ENCODE peak calls at places on chromosomes 2 and 18, in eight cellular contexts. K is GM23248, D is neural progenitor cell, V is OCI-LY7, N is MM.1S, C is PC-3, X is HCT116, W is hepatocyte. G is an unnamed sample.

GRCh38 chr2:8623958-8624591 is 57.8 kb upstream of the ID2 start:
- DNase-seq in K (no peak), C (peak), N (no peak), X (no peak), W (no peak), D (no peak), V (no peak), G (no peak)

GRCh38 chr2:113407446-113408099 is 29.9 kb upstream of the ZNG1B start:
- DNase-seq in X (peak), V (peak), D (no peak), K (peak), W (peak), N (no peak), C (peak), G (peak)

GRCh38 chr2:46230115-46230571 is 67.1 kb upstream of the EPAS1 start:
- DNase-seq in K (no peak), V (no peak), C (no peak), X (no peak), D (no peak), N (no peak), W (peak), G (peak)

GRCh38 chr18:56019908-56020307 is 431.9 kb upstream of the TCF4 start:
- DNase-seq in N (no peak), X (no peak), D (no peak), W (no peak), K (no peak), C (no peak), V (no peak), G (no peak)

GRCh38 chr18:57175550-57175949 is 28.7 kb downstream of the BOD1L2 start:
- DNase-seq in N (no peak), C (no peak), X (no peak), V (no peak), D (no peak), K (peak), W (no peak), G (no peak)

GRCh38 chr2:152171733-152172132 is 3.8 kb downstream of the STAM2 start:
- DNase-seq in N (no peak), K (peak), D (no peak), C (peak), V (no peak), W (peak), X (no peak), G (no peak)

GRCh38 chr2:158619496-158619895 is 162.7 kb downstream of the PKP4 start:
- DNase-seq in N (peak), K (peak), W (peak), V (no peak), D (peak), X (no peak), C (peak), G (peak)

GRCh38 chr18:69758458-69758857 is 189.2 kb downstream of the CD226 start:
- DNase-seq in W (no peak), X (no peak), N (no peak), V (no peak), K (peak), C (peak), D (no peak), G (no peak)

GRCh38 chr2:158894078-158894477 is 74.4 kb upstream of the TANC1 start:
- DNase-seq in C (peak), K (peak), V (no peak), X (no peak), W (no peak), D (no peak), N (no peak), G (no peak)

GRCh38 chr2:151927501-151928221 is 99.4 kb upstream of the ARL5A start:
- DNase-seq in D (no peak), N (no peak), X (no peak), K (no peak), W (peak), V (no peak), C (no peak), G (peak)

GRCh38 chr2:85308951-85309555 is 18.7 kb downstream of the TGOLN2 start:
- DNase-seq in C (peak), V (no peak), K (peak), N (peak), D (no peak), X (no peak), W (no peak), G (no peak)

GRCh38 chr18:2914185-2914584 is 67.4 kb downstream of the EMILIN2 start:
- DNase-seq in C (no peak), K (no peak), D (no peak), W (no peak), X (no peak), N (no peak), V (no peak), G (no peak)

GRCh38 chr2:143482761-143483160 is 353.5 kb downstream of the ARHGAP15 start:
- DNase-seq in N (no peak), D (no peak), X (no peak), K (no peak), C (no peak), W (no peak), V (no peak), G (no peak)

GRCh38 chr2:444937-445884 is 157.3 kb upstream of the ALKAL2 start:
- DNase-seq in C (peak), N (no peak), V (no peak), D (no peak), K (no peak), W (no peak), X (no peak), G (no peak)

GRCh38 chr2:25473758-25474335 is 132.1 kb upstream of the DNMT3A start:
- DNase-seq in K (no peak), D (no peak), N (no peak), V (no peak), X (no peak), C (no peak), W (no peak), G (no peak)

GRCh38 chr2:68912732-68913131 is 40.0 kb downstream of the GKN2 start:
- DNase-seq in W (no peak), V (no peak), C (no peak), X (no peak), K (no peak), N (no peak), D (no peak), G (no peak)

GRCh38 chr2:240879105-240879504 is 10.5 kb downstream of the AGXT start:
- DNase-seq in C (no peak), W (no peak), D (no peak), K (no peak), V (no peak), X (no peak), N (no peak), G (no peak)

GRCh38 chr2:199596549-199596948 is 138.8 kb upstream of the SATB2 start:
- DNase-seq in W (no peak), D (peak), K (peak), C (peak), N (peak), X (peak), V (peak), G (peak)

GRCh38 chr2:3491716-3492474 is 27.4 kb downstream of the ADI1 start:
- DNase-seq in D (no peak), C (no peak), N (no peak), X (no peak), K (no peak), V (no peak), W (no peak), G (no peak)

GRCh38 chr2:128558895-128559532 is 240.3 kb upstream of the HS6ST1 start:
- DNase-seq in V (no peak), D (no peak), C (no peak), W (no peak), X (no peak), K (no peak), N (no peak), G (no peak)

GRCh38 chr2:55511508-55512124 is 7.9 kb upstream of the CFAP36 start:
- DNase-seq in W (peak), D (peak), X (peak), C (peak), K (peak), V (peak), N (no peak), G (peak)

GRCh38 chr2:213306320-213306942 is 22.2 kb downstream of the SPAG16 start:
- DNase-seq in C (no peak), X (no peak), K (peak), V (no peak), W (peak), N (no peak), D (no peak), G (no peak)
- TF ChIP-seq EZH2phosphoT487 in C (no peak), X (no peak), K (no peak), V (no peak), W (no peak), N (no peak), D (no peak), G (no peak)

DNA sequence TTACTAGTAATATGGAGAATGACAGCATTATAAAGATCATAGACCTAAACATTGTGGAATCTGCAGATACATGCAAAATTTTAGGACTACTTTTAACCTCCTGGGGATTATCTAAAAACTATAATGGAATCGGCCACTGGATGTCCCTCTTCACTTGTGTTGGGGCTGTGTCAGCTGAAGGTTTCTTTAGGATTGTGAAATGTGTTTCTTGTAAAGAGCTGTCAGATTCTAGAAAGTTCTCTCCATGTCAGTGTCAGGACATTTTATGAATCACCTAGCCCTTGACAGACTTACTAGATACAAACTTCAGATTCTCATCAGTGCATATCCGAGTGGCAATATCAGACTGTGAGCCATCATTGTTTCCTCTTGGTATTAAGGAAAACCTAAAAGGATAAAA is 107.2 kb downstream of the CPS1 start:
- DNase-seq in D (peak), N (peak), X (no peak), K (peak), C (peak), W (peak), V (no peak), G (peak)
- TF ChIP-seq EZH2phosphoT487 in D (no peak), N (no peak), X (no peak), K (no peak), C (no peak), W (no peak), V (no peak), G (no peak)

GRCh38 chr2:172693037-172693436 is 42.6 kb upstream of the RAPGEF4 start:
- DNase-seq in K (peak), V (no peak), W (peak), N (no peak), X (peak), C (peak), D (no peak), G (no peak)
- TF ChIP-seq EZH2phosphoT487 in K (peak), V (no peak), W (no peak), N (no peak), X (no peak), C (no peak), D (no peak), G (no peak)

GRCh38 chr2:39991298-39991697 is 212.2 kb upstream of the THUMPD2 start:
- DNase-seq in W (no peak), V (no peak), D (no peak), C (no peak), K (peak), X (no peak), N (no peak), G (peak)

GRCh38 chr2:39994151-39994550 is 215.1 kb upstream of the THUMPD2 start:
- DNase-seq in N (no peak), V (no peak), K (peak), C (peak), X (no peak), D (no peak), W (no peak), G (no peak)

GRCh38 chr2:39995005-39995732 is 216.1 kb upstream of the THUMPD2 start:
- DNase-seq in K (no peak), C (no peak), D (no peak), X (no peak), N (peak), V (no peak), W (no peak), G (no peak)

GRCh38 chr2:39999864-40000263 is 220.8 kb upstream of the THUMPD2 start:
- DNase-seq in V (no peak), C (no peak), D (no peak), W (no peak), X (no peak), N (no peak), K (no peak), G (no peak)

DNA sequence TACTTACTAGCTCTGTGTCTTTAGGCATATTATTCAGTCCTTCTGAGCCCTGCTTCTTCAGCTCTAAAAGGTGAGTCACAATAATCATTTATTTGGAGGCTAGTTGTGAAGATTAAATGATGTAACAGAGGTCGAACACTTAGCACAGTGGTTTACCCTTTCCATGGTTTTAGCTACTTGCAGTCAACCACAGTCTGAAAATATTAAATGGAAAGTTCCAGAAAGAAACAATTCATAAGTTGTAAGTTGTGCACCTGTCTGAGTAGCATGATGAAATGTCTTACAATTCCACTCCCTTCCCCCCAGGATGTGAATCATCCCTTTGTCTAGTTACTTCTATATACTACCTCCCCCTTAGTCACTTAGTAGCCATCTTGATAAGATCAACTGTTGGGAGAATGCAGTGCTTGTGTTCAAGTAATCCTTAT is 217.6 kb upstream of the THUMPD2 start:
- DNase-seq in X (peak), D (no peak), C (peak), W (peak), V (peak), N (no peak), K (peak), G (no peak)
- TF ChIP-seq EZH2phosphoT487 in X (no peak), D (no peak), C (no peak), W (no peak), V (no peak), N (no peak), K (peak), G (no peak)

GRCh38 chr2:134927195-134927594 is 8.6 kb downstream of the CCNT2 start:
- DNase-seq in V (no peak), C (peak), W (no peak), D (no peak), N (no peak), K (peak), X (no peak), G (no peak)
- TF ChIP-seq EZH2phosphoT487 in V (no peak), C (no peak), W (no peak), D (no peak), N (no peak), K (no peak), X (no peak), G (no peak)

GRCh38 chr18:50819027-50819726 is 639 bp downstream of the MRO start:
- DNase-seq in X (no peak), N (no peak), D (peak), V (no peak), K (peak), C (peak), W (peak), G (peak)
- TF ChIP-seq EZH2phosphoT487 in X (no peak), N (no peak), D (no peak), V (no peak), K (no peak), C (no peak), W (no peak), G (no peak)

GRCh38 chr2:237434916-237435315 is 21.0 kb upstream of the COL6A3 start:
- DNase-seq in N (peak), V (no peak), K (peak), C (peak), X (no peak), D (no peak), W (no peak), G (no peak)
- TF ChIP-seq EZH2phosphoT487 in N (no peak), V (no peak), K (no peak), C (no peak), X (no peak), D (no peak), W (no peak), G (no peak)